ENCODE peak calls at places on chromosomes 16 and 17, in nine cellular contexts. K is HCT116; N is neural progenitor cell; Y is effector memory CD4-positive, alpha-beta T cell; S is lower lobe of right lung; P is ascending aorta; D is mesendoderm; Q is tibial nerve; C is adrenal gland. W is an unnamed sample.

GRCh38 chr16:78675312-78675711 is 575.9 kb downstream of the WWOX start:
- DNase-seq in K (no peak), N (no peak), Y (no peak), S (no peak), P (no peak), D (no peak), Q (no peak), C (no peak), W (no peak)

GRCh38 chr17:74133726-74134125 is 69.8 kb upstream of the RPL38 start:
- DNase-seq in K (no peak), N (no peak), Y (no peak), S (no peak), P (peak; percentile 21), D (no peak), Q (no peak), C (no peak), W (no peak)

GRCh38 chr17:7004398-7005253 is 7.8 kb upstream of the RNASEK start:
- DNase-seq in K (peak; percentile 56), N (peak; percentile 78), Y (no peak), S (no peak), P (no peak), D (peak; percentile 82), Q (peak; percentile 75), C (no peak), W (peak; percentile 87)

GRCh38 chr16:11236441-11236840 is 19.6 kb downstream of the SOCS1 start:
- DNase-seq in K (no peak), N (no peak), Y (no peak), S (no peak), P (no peak), D (no peak), Q (no peak), C (no peak), W (no peak)

GRCh38 chr17:9456265-9456664 is 119.4 kb downstream of the STX8 start:
- DNase-seq in K (no peak), N (no peak), Y (no peak), S (no peak), P (no peak), D (no peak), Q (no peak), C (no peak), W (no peak)

GRCh38 chr17:17757391-17757791 is 76.1 kb downstream of the RAI1 start:
- DNase-seq in K (no peak), N (no peak), Y (no peak), S (no peak), P (no peak), D (no peak), Q (no peak), C (no peak), W (no peak)

GRCh38 chr17:58534901-58535421 is 20.5 kb upstream of the MTMR4 start:
- DNase-seq in K (peak; percentile 24), N (no peak), Y (no peak), S (no peak), P (no peak), D (no peak), Q (no peak), C (peak; percentile 59), W (no peak)

GRCh38 chr17:29838961-29839360 is 91.1 kb downstream of the SSH2 start:
- DNase-seq in K (no peak), N (peak; percentile 86), Y (no peak), S (peak; percentile 45), P (no peak), D (peak; percentile 92), Q (no peak), C (no peak), W (peak; percentile 74)

GRCh38 chr17:78227455-78227916 is 3.9 kb upstream of the TMEM235 start:
- DNase-seq in K (no peak), N (peak; percentile 42), Y (no peak), S (no peak), P (no peak), D (no peak), Q (no peak), C (no peak), W (no peak)

GRCh38 chr17:51120739-51121619 is at the start of gene SPAG9:
- DNase-seq in K (peak; percentile 95), N (peak; percentile 98), Y (peak; percentile 85), S (peak; percentile 96), P (peak; percentile 98), D (peak; percentile 96), Q (peak; percentile 94), C (peak; percentile 96), W (peak; percentile 96)

GRCh38 chr16:57304169-57305061 is 19.9 kb upstream of the PLLP start:
- DNase-seq in K (no peak), N (no peak), Y (no peak), S (peak; percentile 75), P (peak; percentile 96), D (peak; percentile 50), Q (no peak), C (peak; percentile 42), W (no peak)

GRCh38 chr17:27907976-27908558 is 14.9 kb upstream of the LYRM9 start:
- DNase-seq in K (no peak), N (no peak), Y (no peak), S (no peak), P (no peak), D (peak; percentile 66), Q (no peak), C (no peak), W (no peak)

GRCh38 chr16:74691093-74691855 is 9.4 kb downstream of the MLKL start:
- DNase-seq in K (no peak), N (no peak), Y (no peak), S (no peak), P (no peak), D (no peak), Q (no peak), C (no peak), W (no peak)

GRCh38 chr16:88007321-88007731 is 56.1 kb downstream of the BANP start:
- DNase-seq in K (no peak), N (no peak), Y (no peak), S (no peak), P (no peak), D (no peak), Q (no peak), C (no peak), W (no peak)

GRCh38 chr17:9676084-9676483 is 30.8 kb downstream of the USP43 start:
- DNase-seq in K (no peak), N (no peak), Y (no peak), S (no peak), P (no peak), D (peak; percentile 44), Q (no peak), C (no peak), W (peak; percentile 46)

GRCh38 chr16:2081201-2081600 is 33.4 kb downstream of the TSC2 start:
- DNase-seq in K (no peak), N (no peak), Y (no peak), S (no peak), P (no peak), D (no peak), Q (no peak), C (no peak), W (no peak)

GRCh38 chr17:79951361-79952264 is 84.1 kb downstream of the TBC1D16 start:
- DNase-seq in K (no peak), N (peak; percentile 72), Y (no peak), S (peak; percentile 78), P (peak; percentile 77), D (peak; percentile 45), Q (no peak), C (peak; percentile 51), W (no peak)
- H3K4me1 ChIP-seq in K (no peaks in the 10 kb centered on the region), N (peaks cover 37% of the 10 kb centered on the region), Y (no peaks in the 10 kb centered on the region), S (peaks cover 19% of the 10 kb centered on the region), P (peaks cover 8% of the 10 kb centered on the region), D (peaks cover 12% of the 10 kb centered on the region), Q (peaks cover 23% of the 10 kb centered on the region), C (peaks cover 8% of the 10 kb centered on the region), W (peaks cover 63% of the 10 kb centered on the region)

GRCh38 chr17:43952724-43953666 is 745 bp downstream of the PYY start:
- DNase-seq in K (no peak), N (peak; percentile 93), Y (no peak), S (no peak), P (no peak), D (peak; percentile 89), Q (no peak), C (no peak), W (peak; percentile 97)
- H3K4me3 ChIP-seq in K (no peak overlapping the region), N (peak overlapping the region; percentile 53), Y (no peak overlapping the region), S (peak overlapping the region; percentile 11), P (no peak overlapping the region), D (peak overlapping the region; percentile 43), Q (peak overlapping the region; percentile 4), C (no peak overlapping the region), W (peak overlapping the region; percentile 91)

GRCh38 chr16:84502075-84502474 is 2.4 kb downstream of the MEAK7 start:
- DNase-seq in K (no peak), N (no peak), Y (no peak), S (peak; percentile 15), P (no peak), D (no peak), Q (no peak), C (no peak), W (no peak)

GRCh38 chr16:84499638-84500037 is 4.8 kb downstream of the MEAK7 start:
- DNase-seq in K (no peak), N (no peak), Y (no peak), S (no peak), P (no peak), D (no peak), Q (no peak), C (no peak), W (no peak)

GRCh38 chr16:84501077-84501735 is 3.3 kb downstream of the MEAK7 start:
- DNase-seq in K (peak; percentile 83), N (no peak), Y (no peak), S (no peak), P (no peak), D (no peak), Q (no peak), C (no peak), W (no peak)

GRCh38 chr16:84498859-84499620 is 5.4 kb downstream of the MEAK7 start:
- DNase-seq in K (no peak), N (no peak), Y (no peak), S (no peak), P (no peak), D (no peak), Q (no peak), C (no peak), W (no peak)

GRCh38 chr16:84500531-84500930 is 3.9 kb downstream of the MEAK7 start:
- DNase-seq in K (no peak), N (no peak), Y (no peak), S (no peak), P (no peak), D (no peak), Q (no peak), C (no peak), W (no peak)
- H3K4me1 ChIP-seq in K (peaks cover 55% of the 10 kb centered on the region), N (peaks cover 5% of the 10 kb centered on the region), Y (peaks cover 15% of the 10 kb centered on the region), S (peaks cover 18% of the 10 kb centered on the region), P (no peaks in the 10 kb centered on the region), D (peaks cover 2% of the 10 kb centered on the region), Q (peaks cover 11% of the 10 kb centered on the region), C (peaks cover 7% of the 10 kb centered on the region), W (peaks cover 4% of the 10 kb centered on the region)

DNA sequence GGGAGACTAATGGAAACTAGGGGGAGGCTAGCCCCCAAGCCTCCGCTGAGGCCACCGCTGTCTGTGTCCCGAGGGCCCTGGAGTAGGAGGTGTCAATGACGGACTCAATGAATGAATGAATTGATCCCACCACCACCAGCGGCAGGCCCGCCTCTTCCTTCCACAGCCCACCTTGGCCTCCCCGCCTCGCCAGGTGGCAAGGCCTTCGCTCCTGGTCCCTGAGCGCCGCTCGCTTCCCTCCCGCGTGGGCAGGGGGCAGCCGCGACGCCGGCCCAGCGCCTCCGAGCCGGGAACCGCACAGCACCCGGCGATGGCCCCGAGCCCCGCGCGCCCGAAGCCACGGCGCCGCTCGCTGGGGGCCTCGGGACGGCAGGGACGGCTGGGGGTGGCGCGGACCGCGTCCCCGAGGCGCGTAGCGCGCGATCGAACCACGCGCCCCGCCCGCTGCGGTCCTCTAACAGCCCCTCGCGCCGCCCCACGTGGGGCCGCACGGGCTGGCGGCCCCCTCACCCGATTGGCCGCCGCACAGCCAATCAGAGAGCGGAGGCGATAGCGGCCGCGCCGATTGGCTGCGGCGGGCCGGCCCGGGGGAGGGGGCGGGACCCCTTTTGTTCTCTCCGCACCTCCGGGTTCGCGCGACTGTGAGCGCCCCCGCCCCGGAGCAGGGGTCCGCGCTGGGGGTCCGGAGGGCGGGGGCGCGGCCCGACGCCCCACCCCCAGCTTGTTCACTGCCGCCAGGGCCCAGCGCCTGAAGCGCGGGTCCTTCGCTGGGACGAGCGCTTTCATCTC is 31.4 kb downstream of the ACTG1 start:
- DNase-seq in K (no peak), N (peak; percentile 87), Y (peak; percentile 44), S (peak; percentile 73), P (peak; percentile 86), D (peak; percentile 58), Q (peak; percentile 53), C (peak; percentile 75), W (peak; percentile 77)
- H3K4me3 ChIP-seq in K (no peak overlapping the region), N (peak overlapping the region; percentile 36), Y (peak overlapping the region; percentile 25), S (peak overlapping the region; percentile 50), P (peak overlapping the region; percentile 73), D (peak overlapping the region; percentile 11), Q (peak overlapping the region; percentile 60), C (no peak overlapping the region), W (peak overlapping the region; percentile 53)

W was measured in GM23338.